ENCODE peak calls at places on chromosomes 5 and 9, in ten cellular contexts. L is heart left ventricle; B is AG08395; N is GM03348; D is fibroblast of villous mesenchyme; W is stimulated activated CD4-positive, alpha-beta T cell treated with anti-CD3 and anti-CD28 coated beads, Interleukin-12 subunit alpha, Interleukin-12 subunit beta, amount 100 ng/mL, for 24 hours; C is EH; M is esophagus muscularis mucosa; X is nucleus accumbens; Q is psoas muscle. G is an unnamed sample.

GRCh38 chr9:135885100-135885853 is 22.1 kb downstream of the CAMSAP1 start:
- DNase-seq in X (no peak), N (peak), M (no peak), Q (no peak), L (no peak), W (no peak), D (peak), C (peak), B (peak), G (no peak)

GRCh38 chr5:131417240-131417869 is 153.5 kb downstream of the CDC42SE2 start:
- DNase-seq in W (peak), L (peak), M (no peak), C (peak), N (peak), Q (peak), B (peak), D (peak), X (peak), G (peak)

GRCh38 chr5:14753947-14754346 is 89.4 kb downstream of the OTULIN start:
- DNase-seq in C (no peak), B (no peak), M (no peak), D (no peak), W (no peak), Q (no peak), X (no peak), L (no peak), N (no peak), G (no peak)

GRCh38 chr9:93231121-93231694 is 47.3 kb downstream of the WNK2 start:
- DNase-seq in M (no peak), C (no peak), B (no peak), W (no peak), L (peak), Q (peak), N (no peak), D (no peak), X (no peak), G (peak)

GRCh38 chr5:141867651-141868050 is 10.6 kb downstream of the PCDH1 start:
- DNase-seq in B (no peak), W (no peak), M (no peak), L (no peak), X (no peak), Q (no peak), C (no peak), N (no peak), D (no peak), G (no peak)

GRCh38 chr9:105957830-105958229 is 263.5 kb downstream of the TMEM38B start:
- DNase-seq in W (no peak), N (no peak), B (no peak), X (no peak), D (no peak), L (no peak), C (no peak), Q (no peak), M (no peak), G (no peak)

GRCh38 chr5:111227226-111227782 is 3.1 kb downstream of the CAMK4 start:
- DNase-seq in D (no peak), M (no peak), X (no peak), B (no peak), L (no peak), W (no peak), C (no peak), N (no peak), Q (no peak), G (no peak)

GRCh38 chr5:77337716-77338115 is 127.2 kb downstream of the PDE8B start:
- DNase-seq in B (no peak), W (no peak), C (no peak), M (no peak), D (no peak), Q (no peak), X (no peak), N (no peak), L (no peak), G (no peak)